ENCODE peak calls at places on chromosomes 6 and 20, in eight cellular contexts. X is nucleus accumbens; B is stimulated activated CD4-positive, alpha-beta T cell treated with anti-CD3 and anti-CD28 coated beads, Interleukin-15, amount 100 ng/mL, for 1 hour; V is HTR-8/SVneo; S is mucosa of descending colon; E is Caco-2; K is A673; O is tibial artery. Z is an unnamed sample.

GRCh38 chr6:6891074-6891754 is 216.5 kb upstream of the RREB1 start:
- DNase-seq in B (no peak), K (no peak), V (no peak), E (peak), X (no peak), O (no peak), S (peak), Z (no peak)

GRCh38 chr6:15747354-15747883 is 84.6 kb upstream of the DTNBP1 start:
- DNase-seq in S (no peak), O (no peak), V (no peak), X (no peak), E (no peak), B (no peak), K (no peak), Z (no peak)

GRCh38 chr6:106247733-106248132 is 77.8 kb downstream of the ATG5 start:
- DNase-seq in E (no peak), B (no peak), X (no peak), S (no peak), K (no peak), V (no peak), O (no peak), Z (no peak)

GRCh38 chr6:109239918-109240321 is 142.3 kb downstream of the CD164 start:
- DNase-seq in V (no peak), E (no peak), S (no peak), K (no peak), O (no peak), B (no peak), X (no peak), Z (no peak)

GRCh38 chr20:49859011-49859410 is 46.4 kb downstream of the SLC9A8 start:
- DNase-seq in S (no peak), V (no peak), E (peak), X (no peak), B (no peak), O (no peak), K (no peak), Z (no peak)

GRCh38 chr6:24431045-24431451 is 28.3 kb downstream of the MRS2 start:
- DNase-seq in B (no peak), E (no peak), V (peak), S (no peak), X (no peak), K (peak), O (no peak), Z (no peak)

GRCh38 chr20:46255440-46256104 is 52.7 kb downstream of the CDH22 start:
- DNase-seq in X (peak), K (peak), V (peak), B (no peak), E (no peak), S (peak), O (peak), Z (no peak)

GRCh38 chr6:151805286-151805840 is 2.1 kb upstream of the ESR1 start:
- DNase-seq in S (no peak), X (no peak), V (no peak), B (no peak), E (no peak), O (peak), K (no peak), Z (no peak)

GRCh38 chr6:136334853-136335252 is 45.2 kb upstream of the BCLAF1 start:
- DNase-seq in O (no peak), B (no peak), S (no peak), K (peak), V (no peak), E (no peak), X (no peak), Z (no peak)

GRCh38 chr20:58072695-58073671 is 155.5 kb downstream of the ANKRD60 start:
- DNase-seq in B (no peak), S (no peak), K (no peak), E (peak), V (no peak), X (no peak), O (no peak), Z (no peak)

GRCh38 chr6:37441651-37442050 is 8.6 kb downstream of the CMTR1 start:
- DNase-seq in E (no peak), B (no peak), S (no peak), V (no peak), X (no peak), O (no peak), K (no peak), Z (no peak)

GRCh38 chr6:152380351-152380767 is 256.8 kb downstream of the SYNE1 start:
- DNase-seq in B (no peak), E (no peak), X (no peak), S (no peak), O (no peak), V (peak), K (peak), Z (no peak)

GRCh38 chr6:89432875-89433636 is at the start of gene ANKRD6:
- DNase-seq in X (peak), V (peak), E (peak), K (peak), B (peak), S (peak), O (peak), Z (no peak)

GRCh38 chr6:26197736-26198625 is 110.8 kb downstream of the HFE start:
- DNase-seq in B (no peak), S (peak), X (no peak), O (no peak), K (peak), V (no peak), E (peak), Z (no peak)

GRCh38 chr6:32460528-32460927 is 20.8 kb downstream of the HLA-DRA start:
- DNase-seq in K (no peak), E (no peak), S (no peak), X (no peak), B (no peak), V (no peak), O (no peak), Z (no peak)

GRCh38 chr6:167730441-167730840 is 96.3 kb upstream of the AFDN start:
- DNase-seq in O (no peak), B (no peak), V (no peak), K (no peak), E (no peak), S (no peak), X (no peak), Z (no peak)